ENCODE peak calls at places on chromosome 4, in nine cellular contexts. W is CD4-positive, alpha-beta T cell; P is A549; D is tibial nerve; F is K562; X is HCT116; E is HL-60; V is prostate gland; L is adrenal gland. H is an unnamed sample.

GRCh38 chr4:189129044-189129443 is 811.6 kb upstream of the FRG1 start:
- DNase-seq in L (no peak), E (no peak), F (no peak), D (no peak), V (no peak), P (no peak), W (no peak), X (no peak), H (no peak)

GRCh38 chr4:56106755-56107154 is 158.0 kb downstream of the CEP135 start:
- DNase-seq in X (no peak), E (no peak), V (no peak), F (no peak), P (no peak), W (no peak), D (no peak), L (no peak), H (no peak)

GRCh38 chr4:182255421-182256190 is 12.4 kb downstream of the TENM3 start:
- DNase-seq in L (no peak), V (no peak), W (no peak), E (no peak), F (no peak), X (no peak), P (no peak), D (no peak), H (no peak)

GRCh38 chr4:108188770-108189169 is 20.0 kb upstream of the LEF1 start:
- DNase-seq in P (no peak), X (no peak), D (no peak), W (no peak), V (no peak), E (no peak), F (no peak), L (no peak), H (no peak)

GRCh38 chr4:24607338-24607737 is 23.0 kb upstream of the DHX15 start:
- DNase-seq in F (no peak), E (no peak), D (no peak), P (no peak), W (no peak), X (no peak), V (no peak), L (no peak), H (no peak)

GRCh38 chr4:155796031-155796430 is 37.2 kb downstream of the GUCY1B1 start:
- DNase-seq in E (no peak), D (no peak), X (peak), P (peak), V (no peak), L (no peak), F (no peak), W (no peak), H (no peak)

GRCh38 chr4:186946682-186947294 is 223.1 kb upstream of the FAT1 start:
- DNase-seq in F (peak), V (no peak), P (peak), X (peak), D (no peak), L (no peak), W (no peak), E (no peak), H (peak)

GRCh38 chr4:110978761-110979160 is 355.9 kb upstream of the PITX2 start:
- DNase-seq in X (no peak), F (no peak), W (no peak), E (no peak), V (no peak), D (no peak), P (no peak), L (no peak), H (no peak)

GRCh38 chr4:8594097-8595038 is 1.8 kb downstream of the CPZ start:
- DNase-seq in W (no peak), F (peak), X (peak), P (peak), L (peak), V (peak), D (peak), E (peak), H (peak)

GRCh38 chr4:95867919-95868318 is 28.0 kb downstream of the PDHA2 start:
- DNase-seq in L (no peak), E (no peak), F (no peak), V (no peak), D (no peak), W (no peak), P (peak), X (peak), H (peak)

GRCh38 chr4:14348506-14348905 is 653.8 kb upstream of the CPEB2 start:
- DNase-seq in W (no peak), P (no peak), E (no peak), L (no peak), F (no peak), X (no peak), V (no peak), D (no peak), H (no peak)

GRCh38 chr4:7988437-7988836 is 48.8 kb upstream of the AFAP1 start:
- DNase-seq in X (no peak), V (no peak), L (no peak), D (no peak), P (no peak), E (no peak), F (no peak), W (no peak), H (peak)

GRCh38 chr4:152095701-152096070 is 334.9 kb upstream of the GATB start:
- DNase-seq in E (no peak), D (no peak), X (no peak), P (no peak), F (no peak), W (no peak), L (no peak), V (no peak), H (no peak)
- H3K27ac ChIP-seq in E (no peak), D (no peak), X (no peak), P (no peak), F (no peak), W (no peak), L (no peak), V (no peak), H (no peak)

GRCh38 chr4:3792813-3793212 is 26.6 kb downstream of the ADRA2C start:
- DNase-seq in P (peak), W (no peak), E (no peak), D (no peak), L (no peak), V (no peak), F (peak), X (no peak), H (no peak)
- TF ChIP-seq CTCF in P (no peak), W (no peak), E (no peak), D (no peak), L (no peak), V (no peak), F (peak), X (peak), H (no peak)

GRCh38 chr4:23023666-23024065 is 330.9 kb downstream of the GBA3 start:
- DNase-seq in P (no peak), F (no peak), L (no peak), E (no peak), X (no peak), V (no peak), W (no peak), D (no peak), H (no peak)

GRCh38 chr4:23022032-23022431 is 329.3 kb downstream of the GBA3 start:
- DNase-seq in W (no peak), F (no peak), E (no peak), X (no peak), D (peak), V (no peak), L (no peak), P (peak), H (peak)

GRCh38 chr4:23023121-23023520 is 330.4 kb downstream of the GBA3 start:
- DNase-seq in W (no peak), V (no peak), X (no peak), L (no peak), E (no peak), F (no peak), D (no peak), P (no peak), H (no peak)

GRCh38 chr4:23016981-23017380 is 324.2 kb downstream of the GBA3 start:
- DNase-seq in V (no peak), W (no peak), X (no peak), L (no peak), F (no peak), D (no peak), P (no peak), E (no peak), H (no peak)

DNA sequence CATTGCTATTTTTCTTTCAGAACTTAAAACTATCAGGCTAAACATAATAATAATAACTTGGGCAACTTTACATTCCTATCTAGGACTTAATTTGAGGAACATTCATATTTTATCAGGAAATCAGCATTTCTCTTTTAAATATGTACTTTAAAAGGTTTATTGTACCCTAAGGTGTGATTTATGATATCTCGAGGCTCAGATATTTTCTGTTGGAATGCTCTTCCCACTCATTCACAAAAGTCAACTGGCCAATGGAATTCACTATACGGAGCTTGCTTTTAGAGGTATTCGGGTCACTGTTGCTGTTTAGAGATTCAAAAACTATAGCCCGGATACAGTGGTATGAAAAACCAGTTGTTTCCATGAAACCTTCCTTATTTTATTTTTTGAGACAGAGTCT is 328.3 kb downstream of the GBA3 start:
- DNase-seq in V (no peak), X (no peak), P (no peak), E (no peak), W (no peak), D (no peak), L (no peak), F (no peak), H (no peak)
- H3K27ac ChIP-seq in V (no peak), X (no peak), P (peak), E (no peak), W (no peak), D (no peak), L (no peak), F (no peak), H (no peak)

GRCh38 chr4:148023782-148024181 is 291.9 kb downstream of the ARHGAP10 start:
- DNase-seq in L (no peak), P (no peak), X (no peak), V (no peak), D (no peak), W (no peak), E (no peak), F (no peak), H (no peak)

GRCh38 chr4:148017801-148018200 is 285.9 kb downstream of the ARHGAP10 start:
- DNase-seq in E (no peak), W (no peak), P (no peak), X (no peak), D (no peak), F (no peak), L (no peak), V (peak), H (no peak)

GRCh38 chr4:148026022-148026421 is 294.1 kb downstream of the ARHGAP10 start:
- DNase-seq in F (no peak), L (no peak), E (no peak), P (no peak), W (no peak), D (no peak), X (no peak), V (no peak), H (no peak)

GRCh38 chr4:148021706-148022105 is 289.8 kb downstream of the ARHGAP10 start:
- DNase-seq in P (no peak), D (no peak), V (no peak), F (no peak), X (no peak), W (no peak), L (no peak), E (no peak), H (no peak)

GRCh38 chr4:148022975-148023374 is 291.1 kb downstream of the ARHGAP10 start:
- DNase-seq in P (no peak), W (no peak), L (no peak), X (no peak), E (no peak), F (no peak), D (no peak), V (no peak), H (no peak)
- TF ChIP-seq CTCF in P (no peak), W (no peak), L (no peak), X (no peak), E (no peak), F (no peak), D (no peak), V (no peak), H (no peak)

DNA sequence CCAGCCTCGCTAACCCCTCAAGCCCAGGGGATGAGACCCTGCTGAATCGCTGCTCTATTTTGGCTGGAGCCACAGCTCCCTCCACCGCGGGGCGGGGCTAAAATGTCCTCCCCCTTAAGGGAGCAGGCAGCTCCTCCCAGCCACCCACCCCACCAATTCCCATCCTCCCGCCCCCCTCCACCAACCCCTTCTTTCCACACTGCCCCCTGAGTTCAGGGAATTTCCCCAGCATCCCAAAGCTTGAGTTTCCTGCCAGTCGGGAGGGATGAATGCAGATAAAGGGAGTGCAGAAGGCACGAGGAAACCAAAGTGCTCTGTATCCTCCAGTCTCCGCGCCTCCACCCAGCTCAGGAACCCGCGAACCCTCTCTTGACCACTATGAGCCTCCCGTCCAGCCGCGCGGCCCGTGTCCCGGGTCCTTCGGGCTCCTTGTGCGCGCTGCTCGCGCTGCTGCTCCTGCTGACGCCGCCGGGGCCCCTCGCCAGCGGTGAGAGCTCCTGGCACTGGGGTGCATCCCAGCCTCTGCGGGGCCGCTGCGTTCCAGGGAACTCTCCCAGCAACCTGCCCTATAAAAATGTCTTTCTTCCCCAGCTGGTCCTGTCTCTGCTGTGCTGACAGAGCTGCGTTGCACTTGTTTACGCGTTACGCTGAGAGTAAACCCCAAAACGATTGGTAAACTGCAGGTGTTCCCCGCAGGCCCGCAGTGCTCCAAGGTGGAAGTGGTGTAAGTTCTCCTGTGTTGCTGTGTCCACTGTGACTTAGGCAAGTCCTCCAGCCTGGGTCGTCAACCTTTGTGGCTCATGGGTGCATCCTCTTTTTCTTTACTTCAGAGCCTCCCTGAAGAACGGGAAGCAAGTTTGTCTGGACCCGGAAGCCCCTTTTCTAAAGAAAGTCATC is at the start of gene CXCL6:
- DNase-seq in W (no peak), X (no peak), V (peak), P (no peak), D (no peak), E (peak), F (no peak), L (peak), H (no peak)
- H3K27ac ChIP-seq in W (no peak), X (no peak), V (no peak), P (peak), D (no peak), E (peak), F (no peak), L (no peak), H (no peak)